ENCODE peak calls at places on chromosomes 1 and 21, in six cellular contexts. Y is epithelial cell of esophagus, M is endothelial cell, O is dorsolateral prefrontal cortex, P is B cell, B is MCF 10A. W is an unnamed sample.
A peak's percentile ranks its signal among the peaks of the same experiment; 100 is the strongest.

GRCh38 chr1:173590557-173590956 is 12.3 kb downstream of the SLC9C2 start:
- DNase-seq in Y (peak; percentile 43), M (no peak), O (no peak), P (no peak), B (peak; percentile 61), W (no peak)

GRCh38 chr21:42781150-42781980 is 98.0 kb downstream of the WDR4 start:
- DNase-seq in Y (peak; percentile 45), M (peak; percentile 47), O (no peak), P (no peak), B (no peak), W (no peak)

GRCh38 chr1:234920136-234920842 is 208.3 kb downstream of the TOMM20 start:
- DNase-seq in Y (no peak), M (no peak), O (no peak), P (no peak), B (no peak), W (no peak)

GRCh38 chr1:15849775-15850449 is 2.4 kb downstream of the SPEN start:
- DNase-seq in Y (peak; percentile 72), M (peak; percentile 60), O (peak; percentile 77), P (peak; percentile 46), B (peak; percentile 73), W (no peak)

GRCh38 chr1:204869097-204869496 is 1.6 kb upstream of the NFASC start:
- DNase-seq in Y (no peak), M (no peak), O (no peak), P (no peak), B (no peak), W (no peak)

GRCh38 chr1:31570906-31571305 is 5.4 kb upstream of the TINAGL1 start:
- DNase-seq in Y (peak; percentile 60), M (no peak), O (no peak), P (no peak), B (no peak), W (no peak)

GRCh38 chr1:226548281-226549093 is at the start of gene STUM:
- DNase-seq in Y (peak; percentile 46), M (peak; percentile 45), O (no peak), P (no peak), B (no peak), W (peak; percentile 72)

GRCh38 chr1:63799810-63800209 is 26.0 kb downstream of the ROR1 start:
- DNase-seq in Y (no peak), M (no peak), O (no peak), P (no peak), B (no peak), W (no peak)

DNA sequence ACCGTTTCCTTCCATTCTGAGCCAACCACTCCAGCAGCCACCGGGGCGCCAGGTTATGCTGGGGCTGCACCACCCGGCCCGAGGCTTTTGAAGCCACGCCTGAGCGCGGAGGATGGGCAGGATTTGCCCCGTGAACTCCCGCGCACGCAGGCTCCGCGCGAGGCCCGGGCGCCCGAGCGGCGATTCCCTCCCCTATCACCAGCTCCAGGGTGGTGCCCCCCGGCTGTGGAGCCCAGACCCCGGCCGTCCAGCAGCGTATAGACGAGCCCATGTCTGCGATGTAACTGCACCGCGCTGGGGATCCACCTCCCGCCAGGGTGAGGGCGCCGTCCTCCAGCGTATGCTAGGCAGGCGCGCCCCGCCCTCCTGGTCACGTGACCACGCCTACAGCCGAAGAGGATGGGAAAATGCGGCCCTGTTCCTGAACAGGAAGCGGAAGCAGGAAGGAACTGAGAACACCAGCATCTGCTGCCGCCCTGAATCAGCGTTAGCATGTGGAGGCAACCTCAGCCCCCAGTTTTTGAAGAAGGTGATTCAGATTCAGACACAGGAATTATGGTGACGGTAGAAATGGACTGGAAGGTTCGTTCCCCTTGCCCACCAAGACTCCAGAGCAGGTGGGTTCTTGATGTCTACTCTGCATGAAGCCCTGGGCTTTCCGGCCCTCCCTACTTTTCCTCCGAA is 46.0 kb downstream of the VPS26C start:
- DNase-seq in Y (peak; percentile 93), M (peak; percentile 91), O (peak; percentile 97), P (peak; percentile 92), B (peak; percentile 92), W (peak; percentile 91)
- TF ChIP-seq CTCF in Y (peak; percentile 33), M (no peak), O (peak; percentile 81), P (peak; percentile 24), B (peak; percentile 27), W (peak; percentile 69)

GRCh38 chr21:37917612-37918011 is 1.4 kb upstream of the KCNJ6 start:
- DNase-seq in Y (peak; percentile 67), M (no peak), O (no peak), P (no peak), B (peak; percentile 14), W (no peak)

GRCh38 chr21:37916795-37917142 is 512 bp upstream of the KCNJ6 start:
- DNase-seq in Y (no peak), M (peak; percentile 90), O (no peak), P (no peak), B (no peak), W (no peak)

GRCh38 chr21:37914211-37914900 is 1.9 kb downstream of the KCNJ6 start:
- DNase-seq in Y (peak; percentile 33), M (peak; percentile 74), O (no peak), P (no peak), B (peak; percentile 30), W (peak; percentile 52)

GRCh38 chr21:37915516-37915915 is 741 bp downstream of the KCNJ6 start:
- DNase-seq in Y (no peak), M (peak; percentile 11), O (no peak), P (no peak), B (no peak), W (no peak)

GRCh38 chr21:37915941-37916794 is at the start of gene KCNJ6:
- DNase-seq in Y (peak; percentile 49), M (peak; percentile 89), O (peak; percentile 74), P (no peak), B (peak; percentile 48), W (no peak)
- TF ChIP-seq CTCF in Y (peak; percentile 47), M (peak; percentile 55), O (peak; percentile 68), P (no peak), B (peak; percentile 84), W (peak; percentile 8)

DNA sequence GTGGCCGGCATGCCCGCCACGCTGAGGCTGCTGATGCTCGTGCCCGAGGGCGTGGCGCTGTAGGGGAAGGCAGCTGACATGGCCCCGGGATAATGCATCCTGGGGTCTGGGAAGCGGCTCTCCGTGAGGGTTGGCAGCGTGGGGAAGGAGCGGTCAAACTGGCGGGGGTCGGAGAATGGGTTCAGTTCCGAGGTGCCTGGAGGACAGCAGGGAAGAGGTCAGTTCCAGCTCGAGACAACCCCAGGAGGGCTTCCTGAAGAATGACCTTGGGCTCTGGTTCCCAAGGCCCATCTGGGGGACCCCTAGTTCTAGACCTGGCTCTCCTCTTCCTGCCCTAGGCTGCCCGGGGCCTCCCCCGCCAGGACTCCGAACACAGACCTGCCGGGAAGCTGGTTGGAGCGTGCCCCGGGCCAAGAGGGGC is 27.6 kb downstream of the RUNX3 start:
- DNase-seq in Y (no peak), M (no peak), O (no peak), P (no peak), B (no peak), W (no peak)
- TF ChIP-seq CTCF in Y (no peak), M (no peak), O (no peak), P (no peak), B (no peak), W (no peak)

GRCh38 chr1:230366504-230366915 is 59.6 kb downstream of the PGBD5 start:
- DNase-seq in Y (no peak), M (no peak), O (peak; percentile 67), P (no peak), B (no peak), W (no peak)
- TF ChIP-seq CTCF in Y (no peak), M (no peak), O (no peak), P (no peak), B (no peak), W (no peak)

GRCh38 chr1:151934048-151934493 is 24.8 kb upstream of the THEM4 start:
- DNase-seq in Y (peak; percentile 76), M (peak; percentile 54), O (no peak), P (peak; percentile 51), B (peak; percentile 82), W (peak; percentile 49)
- TF ChIP-seq CTCF in Y (peak; percentile 94), M (peak; percentile 72), O (peak; percentile 80), P (peak; percentile 87), B (peak; percentile 96), W (peak; percentile 75)

DNA sequence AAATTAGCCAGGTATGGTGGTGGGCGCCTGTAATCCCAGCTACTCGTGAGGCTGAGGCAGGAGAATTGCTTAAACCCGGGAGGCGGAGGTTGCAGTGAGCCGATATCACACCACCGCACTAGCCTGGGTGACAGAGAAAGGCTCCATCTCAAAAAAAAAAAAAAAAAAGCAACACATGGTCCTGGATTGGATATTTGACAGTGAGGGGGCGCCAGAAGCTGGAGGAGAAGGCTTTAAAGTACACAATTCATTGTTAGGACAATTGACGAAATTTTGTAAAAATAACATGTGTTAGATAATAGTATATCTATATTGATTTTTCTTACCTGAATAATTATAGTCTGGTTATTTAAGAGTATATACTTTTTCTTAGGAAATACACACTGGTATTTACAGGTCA is 50.2 kb upstream of the USP25 start:
- DNase-seq in Y (no peak), M (no peak), O (no peak), P (no peak), B (no peak), W (no peak)
- TF ChIP-seq CTCF in Y (no peak), M (no peak), O (no peak), P (no peak), B (no peak), W (no peak)

GRCh38 chr1:14604414-14604813 is 5.9 kb downstream of the KAZN start:
- DNase-seq in Y (no peak), M (no peak), O (no peak), P (no peak), B (no peak), W (no peak)

GRCh38 chr1:14608308-14608707 is 9.8 kb downstream of the KAZN start:
- DNase-seq in Y (no peak), M (no peak), O (no peak), P (no peak), B (no peak), W (no peak)

GRCh38 chr1:14607295-14607694 is 8.8 kb downstream of the KAZN start:
- DNase-seq in Y (no peak), M (no peak), O (no peak), P (no peak), B (no peak), W (no peak)

GRCh38 chr1:14605945-14606344 is 7.5 kb downstream of the KAZN start:
- DNase-seq in Y (no peak), M (no peak), O (no peak), P (no peak), B (no peak), W (no peak)

DNA sequence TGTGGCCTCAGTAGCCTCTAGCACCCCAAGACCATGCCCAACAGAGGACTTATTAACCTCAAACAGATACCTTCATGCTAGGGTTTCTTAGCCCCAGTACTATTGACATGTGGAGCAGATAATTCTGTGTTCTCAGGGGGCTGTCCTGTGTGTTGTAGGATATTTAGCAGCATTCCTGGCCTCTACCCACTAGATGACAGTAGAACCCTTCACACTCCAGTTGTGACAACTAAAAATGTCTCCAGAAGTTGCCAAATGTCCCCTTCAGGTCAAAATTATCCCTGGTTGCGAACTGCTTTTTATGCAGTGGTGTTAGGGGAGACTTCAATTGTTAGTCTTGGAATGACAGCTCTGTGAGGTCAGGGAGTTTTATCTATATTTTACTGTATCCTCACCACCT is 8.1 kb downstream of the KAZN start:
- DNase-seq in Y (peak; percentile 7), M (no peak), O (no peak), P (peak; percentile 39), B (peak; percentile 6), W (no peak)
- TF ChIP-seq CTCF in Y (peak; percentile 57), M (no peak), O (peak; percentile 39), P (no peak), B (peak; percentile 37), W (peak; percentile 6)

GRCh38 chr1:25909062-25909461 is 2.8 kb upstream of the STMN1 start:
- DNase-seq in Y (no peak), M (no peak), O (peak; percentile 59), P (no peak), B (no peak), W (no peak)
- TF ChIP-seq CTCF in Y (no peak), M (no peak), O (no peak), P (no peak), B (no peak), W (no peak)